ENCODE peak calls at places on chromosomes 4 and X, in ten cellular contexts. M is upper lobe of right lung, Z is hepatocyte, C is heart left ventricle, J is AG04449, R is tibial nerve, L is Karpas-422, X is retinal pigment epithelial cell, T is mammary epithelial cell, W is epithelial cell of proximal tubule. A is an unnamed sample.

GRCh38 chr4:76016383-76016782 is 6.9 kb downstream of the CXCL10 start:
- DNase-seq in X (no peak), L (no peak), M (no peak), Z (no peak), R (no peak), C (no peak), T (peak), J (no peak), W (no peak), A (no peak)

GRCh38 chr4:105181259-105181658 is 34.6 kb downstream of the TET2 start:
- DNase-seq in C (no peak), X (peak), Z (no peak), T (no peak), L (no peak), W (no peak), J (no peak), R (no peak), M (no peak), A (no peak)

GRCh38 chr4:24973471-24974251 is 57.1 kb downstream of the LGI2 start:
- DNase-seq in T (peak), R (peak), Z (peak), W (peak), J (no peak), L (no peak), X (no peak), C (peak), M (peak), A (peak)

GRCh38 chrX:120517936-120518335 is 42.8 kb downstream of the CUL4B start:
- DNase-seq in C (no peak), J (peak), X (peak), M (no peak), R (no peak), W (peak), L (no peak), T (peak), Z (no peak), A (no peak)

GRCh38 chr4:7761720-7762119 is 177.9 kb downstream of the AFAP1 start:
- DNase-seq in T (no peak), R (peak), C (peak), X (no peak), J (no peak), M (peak), L (peak), Z (peak), W (no peak), A (no peak)

GRCh38 chr4:87101543-87102199 is 118.7 kb downstream of the KLHL8 start:
- DNase-seq in W (no peak), Z (no peak), X (no peak), J (no peak), L (no peak), M (no peak), C (no peak), T (peak), R (no peak), A (no peak)

GRCh38 chrX:155334486-155335316 is at the start of gene CLIC2:
- DNase-seq in J (peak), C (peak), R (peak), L (no peak), X (no peak), Z (peak), T (peak), W (no peak), M (no peak), A (peak)

GRCh38 chr4:8765631-8766590 is 105.7 kb downstream of the HMX1 start:
- DNase-seq in R (no peak), J (no peak), W (peak), X (no peak), C (no peak), T (no peak), Z (no peak), L (no peak), M (peak), A (no peak)

GRCh38 chrX:153649178-153649914 is 2.3 kb downstream of the DUSP9 start:
- DNase-seq in M (peak), C (no peak), X (no peak), W (no peak), T (no peak), R (no peak), L (peak), J (no peak), Z (peak), A (no peak)

GRCh38 chr4:94870151-94870550 is 112.4 kb downstream of the BMPR1B start:
- DNase-seq in M (no peak), J (no peak), R (no peak), T (no peak), W (no peak), L (no peak), C (no peak), Z (no peak), X (no peak), A (no peak)

GRCh38 chrX:2965965-2966364 is 36.8 kb upstream of the ARSD start:
- DNase-seq in R (no peak), X (no peak), T (no peak), Z (no peak), J (no peak), M (no peak), L (no peak), C (no peak), W (peak), A (no peak)

GRCh38 chr4:51825341-51825740 is 17.6 kb upstream of the DCUN1D4 start:
- DNase-seq in W (peak), C (no peak), X (no peak), T (no peak), L (no peak), M (no peak), R (no peak), Z (no peak), J (no peak), A (no peak)

GRCh38 chrX:120824021-120824420 is 51.6 kb downstream of the CT47B1 start:
- DNase-seq in Z (no peak), X (no peak), T (no peak), M (no peak), J (no peak), C (no peak), L (no peak), W (no peak), R (no peak), A (no peak)

GRCh38 chr4:185764880-185765279 is 47.1 kb downstream of the SORBS2 start:
- DNase-seq in R (no peak), L (no peak), W (no peak), M (no peak), Z (no peak), X (no peak), J (no peak), C (no peak), T (peak), A (no peak)

GRCh38 chrX:25007059-25008053 is 8.4 kb downstream of the ARX start:
- DNase-seq in J (no peak), T (no peak), L (no peak), Z (no peak), R (no peak), X (no peak), C (no peak), M (no peak), W (no peak), A (no peak)

GRCh38 chr4:157052429-157053040 is 23.4 kb upstream of the GLRB start:
- DNase-seq in Z (no peak), R (peak), M (no peak), C (no peak), J (no peak), W (peak), X (no peak), T (no peak), L (no peak), A (no peak)

GRCh38 chr4:122960298-122960985 is 38.0 kb upstream of the NUDT6 start:
- DNase-seq in R (no peak), J (no peak), X (no peak), T (no peak), L (no peak), Z (no peak), C (no peak), W (no peak), M (no peak), A (no peak)

GRCh38 chr4:337143-337931 is at the start of gene ZNF141:
- DNase-seq in J (peak), M (peak), L (peak), W (peak), Z (peak), C (peak), X (peak), T (peak), R (peak), A (peak)
- H3K4me3 ChIP-seq in J (peak), M (peak), L (peak), W (peak), Z (peak), C (peak), X (peak), T (peak), R (peak), A (peak)

DNA sequence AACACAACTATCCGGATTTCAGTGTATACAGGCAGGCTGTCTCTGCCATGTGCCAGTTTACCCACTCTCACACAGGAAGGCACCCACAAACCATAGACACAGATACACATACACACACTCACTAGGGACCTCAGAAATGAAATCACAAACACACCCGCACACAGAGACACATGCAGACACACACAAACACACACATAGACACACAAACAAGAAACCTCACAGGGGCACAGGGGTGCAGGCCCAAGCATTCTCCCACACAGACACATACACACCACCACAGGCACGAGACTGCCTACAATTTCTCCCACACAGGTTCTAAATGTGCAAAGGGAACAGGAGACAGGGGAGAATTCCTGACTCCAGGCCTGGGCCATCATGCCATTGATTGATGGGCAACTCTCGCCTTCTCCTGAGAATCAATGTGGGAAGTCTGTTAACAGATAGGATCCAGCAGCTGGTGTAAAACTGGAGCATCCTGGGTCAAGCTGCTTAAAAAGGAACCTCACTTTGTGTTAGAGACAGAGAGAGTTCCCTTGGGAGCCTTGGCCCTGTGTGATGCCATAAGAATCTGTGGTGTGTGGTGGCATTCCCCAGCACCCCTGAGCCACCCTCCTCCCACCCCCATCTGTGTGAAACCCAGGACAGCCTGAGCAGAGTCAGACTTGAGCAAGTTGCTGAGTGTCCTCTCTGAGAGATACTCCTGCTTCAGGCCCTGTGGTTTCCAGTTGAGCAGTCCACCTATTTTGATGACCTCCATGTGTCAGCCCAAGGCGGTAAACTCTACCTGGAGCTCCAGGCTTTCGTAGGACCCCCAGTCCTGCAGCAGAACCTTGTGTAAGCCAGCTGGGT is 33.9 kb downstream of the NBDY start:
- DNase-seq in M (no peak), X (no peak), T (no peak), W (no peak), Z (no peak), L (no peak), J (no peak), R (no peak), C (no peak), A (no peak)
- H3K4me3 ChIP-seq in M (no peak), X (no peak), T (no peak), W (no peak), Z (no peak), L (no peak), J (no peak), R (no peak), C (no peak), A (no peak)

DNA sequence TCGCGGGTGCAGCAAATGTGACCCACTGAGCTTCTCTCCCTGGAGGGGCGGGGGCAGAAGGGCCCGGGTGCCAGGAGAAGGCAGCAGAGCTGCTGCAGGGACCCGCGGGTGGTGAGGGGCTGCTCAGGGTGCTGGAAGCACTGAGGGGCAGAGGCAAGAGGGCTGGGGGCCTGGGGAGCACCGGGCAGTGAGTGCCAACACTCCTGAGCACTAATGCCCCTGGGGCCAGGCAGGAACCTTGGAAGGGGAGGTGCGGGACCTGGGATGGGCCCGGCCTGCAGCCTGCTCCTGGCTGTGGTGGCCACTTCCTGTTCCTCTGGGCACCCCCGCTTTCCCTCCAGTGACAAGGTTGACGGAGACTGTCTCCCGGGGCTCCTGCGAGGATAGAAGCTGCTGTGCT is 66.5 kb upstream of the ADRA2C start:
- DNase-seq in C (no peak), L (no peak), X (no peak), R (no peak), Z (no peak), T (no peak), M (peak), J (no peak), W (no peak), A (no peak)
- H3K4me3 ChIP-seq in C (no peak), L (no peak), X (no peak), R (no peak), Z (no peak), T (no peak), M (no peak), J (no peak), W (no peak), A (no peak)

DNA sequence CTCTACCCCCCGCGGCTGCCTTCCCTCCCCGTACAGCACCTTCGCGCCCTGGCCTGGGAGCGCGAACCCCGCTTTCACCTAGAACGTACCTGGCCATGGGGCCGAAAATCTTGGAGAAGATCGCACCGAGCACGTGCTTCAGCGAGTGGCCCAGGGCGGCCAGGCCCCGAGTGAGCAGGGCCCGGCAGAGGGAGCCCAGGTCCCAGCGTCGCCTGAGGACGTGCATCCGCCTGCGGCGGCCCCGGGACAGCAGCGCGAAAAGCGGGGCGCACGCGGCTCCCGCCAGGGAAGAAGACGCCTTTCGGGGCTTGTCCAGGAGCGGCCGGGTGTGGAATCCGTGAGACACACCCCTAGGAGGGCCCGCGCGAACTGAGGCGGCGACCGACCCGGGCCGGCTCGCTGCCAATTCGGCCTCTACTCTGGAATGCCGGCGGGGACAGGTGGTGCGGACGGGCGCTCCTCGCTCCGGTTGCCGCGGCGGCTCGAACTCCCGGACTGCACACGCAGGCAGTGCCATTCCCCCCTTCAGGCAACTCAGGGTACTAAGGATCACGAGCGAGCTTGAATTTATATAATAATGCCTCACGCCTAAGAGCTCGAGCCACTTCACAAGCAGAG is at the start of gene HS6ST2:
- DNase-seq in C (no peak), M (peak), X (no peak), Z (peak), J (no peak), T (no peak), W (no peak), L (no peak), R (no peak), A (no peak)
- H3K4me3 ChIP-seq in C (peak), M (peak), X (peak), Z (peak), J (no peak), T (no peak), W (peak), L (no peak), R (peak), A (peak)